ENCODE peak calls at places on chromosomes 7 and 10, in five cellular contexts. Z is naive thymus-derived CD4-positive, alpha-beta T cell; L is GM23248; U is hepatocyte; O is CD8-positive, alpha-beta memory T cell. Y is an unnamed sample.

GRCh38 chr10:129900825-129901224 is 63.2 kb downstream of the EBF3 start:
- DNase-seq in Z (no peak), L (no peak), U (no peak), O (no peak), Y (no peak)

GRCh38 chr7:22858640-22859561 is 36.3 kb upstream of the TOMM7 start:
- DNase-seq in Z (no peak), L (peak; percentile 98), U (no peak), O (no peak), Y (no peak)

GRCh38 chr10:79943871-79944270 is 5.0 kb downstream of the SFTPD start:
- DNase-seq in Z (no peak), L (no peak), U (no peak), O (no peak), Y (no peak)

GRCh38 chr10:108782411-108782810 is 1140.9 kb downstream of the XPNPEP1 start:
- DNase-seq in Z (no peak), L (peak; percentile 62), U (no peak), O (no peak), Y (no peak)

GRCh38 chr7:116170180-116170579 is 40.2 kb upstream of the TES start:
- DNase-seq in Z (no peak), L (no peak), U (no peak), O (no peak), Y (no peak)

GRCh38 chr10:110444009-110444347 is 53.7 kb upstream of the DUSP5 start:
- DNase-seq in Z (no peak), L (no peak), U (no peak), O (no peak), Y (no peak)

GRCh38 chr7:138151731-138152577 is 75.7 kb downstream of the AKR1D1 start:
- DNase-seq in Z (no peak), L (no peak), U (no peak), O (no peak), Y (no peak)

GRCh38 chr7:140899883-140900282 is 24.8 kb downstream of the BRAF start:
- DNase-seq in Z (no peak), L (no peak), U (no peak), O (no peak), Y (no peak)

GRCh38 chr7:25860882-25861228 is 291.1 kb upstream of the NFE2L3 start:
- DNase-seq in Z (no peak), L (no peak), U (no peak), O (no peak), Y (no peak)

GRCh38 chr10:93417264-93417663 is 64.9 kb downstream of the MYOF start:
- DNase-seq in Z (no peak), L (no peak), U (no peak), O (no peak), Y (no peak)

GRCh38 chr10:33116293-33116697 is 158.3 kb upstream of the ITGB1 start:
- DNase-seq in Z (no peak), L (peak; percentile 36), U (peak; percentile 58), O (peak; percentile 22), Y (no peak)

GRCh38 chr10:42984035-42984610 is 92.7 kb upstream of the RET start:
- DNase-seq in Z (no peak), L (no peak), U (no peak), O (no peak), Y (peak; percentile 2)

GRCh38 chr10:93379366-93380042 is 102.6 kb downstream of the MYOF start:
- DNase-seq in Z (no peak), L (peak; percentile 90), U (no peak), O (no peak), Y (no peak)

GRCh38 chr10:71128311-71129010 is 83.9 kb upstream of the UNC5B start:
- DNase-seq in Z (no peak), L (peak; percentile 41), U (no peak), O (no peak), Y (no peak)

GRCh38 chr10:110783509-110784103 is 88.1 kb upstream of the PDCD4 start:
- DNase-seq in Z (peak; percentile 89), L (peak; percentile 52), U (no peak), O (peak; percentile 43), Y (peak; percentile 77)

GRCh38 chr10:46223064-46223480 is 63.7 kb upstream of the ANTXRL start:
- DNase-seq in Z (no peak), L (no peak), U (no peak), O (no peak), Y (no peak)

DNA sequence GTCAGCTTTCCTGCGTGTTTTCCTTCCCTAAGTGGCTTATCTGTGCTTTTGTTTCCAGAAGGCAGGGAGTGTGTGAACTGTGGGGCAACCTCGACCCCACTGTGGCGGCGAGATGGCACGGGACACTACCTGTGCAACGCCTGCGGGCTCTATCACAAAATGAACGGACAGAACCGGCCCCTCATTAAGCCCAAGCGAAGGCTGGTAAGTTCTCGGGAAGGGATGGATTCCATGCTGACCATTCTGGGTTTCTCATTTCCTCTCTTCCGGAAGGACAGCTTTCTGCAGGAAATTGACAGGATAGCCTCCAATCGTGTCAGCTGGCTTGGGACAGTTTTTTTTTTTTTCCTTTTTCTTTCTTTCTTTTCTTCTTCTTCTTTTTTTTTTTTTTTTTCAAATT is 9.4 kb downstream of the GATA3 start:
- DNase-seq in Z (no peak), L (no peak), U (no peak), O (no peak), Y (no peak)
- H3K4me1 ChIP-seq in Z (peaks cover 89% of the 10 kb centered on the region), L (no peaks in the 10 kb centered on the region), U (peaks cover 11% of the 10 kb centered on the region), O (peaks cover 85% of the 10 kb centered on the region), Y (peaks cover 51% of the 10 kb centered on the region)

GRCh38 chr7:151742713-151743480 is 134.0 kb downstream of the PRKAG2 start:
- DNase-seq in Z (no peak), L (no peak), U (no peak), O (no peak), Y (no peak)
- H3K4me1 ChIP-seq in Z (no peaks in the 10 kb centered on the region), L (peaks cover 29% of the 10 kb centered on the region), U (peaks cover 22% of the 10 kb centered on the region), O (no peaks in the 10 kb centered on the region), Y (peaks cover 22% of the 10 kb centered on the region)

GRCh38 chr10:78009662-78010061 is 19.7 kb downstream of the POLR3A start:
- DNase-seq in Z (no peak), L (no peak), U (no peak), O (no peak), Y (no peak)
- H3K4me1 ChIP-seq in Z (no peaks in the 10 kb centered on the region), L (no peaks in the 10 kb centered on the region), U (no peaks in the 10 kb centered on the region), O (no peaks in the 10 kb centered on the region), Y (no peaks in the 10 kb centered on the region)

DNA sequence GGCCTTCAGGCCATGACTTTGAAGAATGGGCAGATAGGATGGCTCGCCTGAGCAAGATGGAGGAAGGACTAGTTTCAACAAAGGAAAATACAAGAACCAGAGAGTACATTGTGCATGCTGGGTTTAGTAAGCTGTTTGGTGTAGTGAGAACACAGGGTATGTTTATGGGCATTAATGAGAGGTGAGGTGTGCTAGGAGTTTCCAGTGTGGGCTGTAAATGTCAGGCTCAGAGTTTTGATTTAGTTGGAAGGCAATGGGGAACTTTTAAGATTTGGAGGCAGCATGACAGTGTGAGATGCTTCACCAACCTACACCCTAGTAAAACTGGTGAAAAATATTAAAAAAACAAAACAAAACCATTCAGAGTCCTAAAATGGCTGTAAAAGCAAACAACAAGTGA is 13.3 kb downstream of the IGFBP1 start:
- DNase-seq in Z (no peak), L (no peak), U (no peak), O (no peak), Y (no peak)
- H3K4me1 ChIP-seq in Z (no peaks in the 10 kb centered on the region), L (peaks cover 10% of the 10 kb centered on the region), U (no peaks in the 10 kb centered on the region), O (no peaks in the 10 kb centered on the region), Y (no peaks in the 10 kb centered on the region)

DNA sequence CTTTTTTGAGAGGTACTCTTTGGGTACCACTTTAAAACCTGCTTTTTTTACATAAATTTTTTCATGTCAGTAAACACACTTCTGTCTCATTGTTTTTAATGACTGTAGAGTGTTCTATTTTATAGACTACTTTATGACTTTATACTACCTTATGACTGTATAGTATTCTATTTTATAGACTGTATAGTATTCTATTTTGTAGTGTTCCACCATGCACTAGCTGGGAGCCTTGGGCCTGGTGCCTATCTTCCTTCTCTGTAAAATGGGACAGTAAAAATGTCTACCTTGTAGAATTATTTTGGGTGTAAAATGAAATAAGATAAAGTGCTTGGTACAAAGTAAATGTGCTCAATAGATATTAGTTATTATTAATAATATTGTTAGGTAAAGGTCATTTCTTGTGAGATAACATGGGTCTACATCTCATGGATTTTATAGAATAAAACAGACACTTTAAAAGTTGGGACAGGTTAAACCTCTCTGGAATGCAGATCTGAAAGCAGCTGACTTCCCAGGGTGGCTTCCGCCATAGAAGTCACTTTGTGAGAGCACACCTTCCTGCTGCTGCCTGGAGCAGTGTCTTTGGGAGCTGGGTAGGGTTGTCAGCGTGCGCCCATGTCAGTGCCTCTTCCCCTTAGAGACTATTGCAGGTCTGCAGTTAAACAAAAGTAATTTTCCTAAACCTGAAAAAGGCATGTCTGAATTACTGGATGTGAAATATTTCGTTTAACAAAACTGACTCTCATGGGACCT is 31.0 kb downstream of the CCNY start:
- DNase-seq in Z (no peak), L (no peak), U (no peak), O (no peak), Y (no peak)
- H3K4me1 ChIP-seq in Z (no peaks in the 10 kb centered on the region), L (peaks cover 16% of the 10 kb centered on the region), U (peaks cover 49% of the 10 kb centered on the region), O (peaks cover 36% of the 10 kb centered on the region), Y (peaks cover 35% of the 10 kb centered on the region)

DNA sequence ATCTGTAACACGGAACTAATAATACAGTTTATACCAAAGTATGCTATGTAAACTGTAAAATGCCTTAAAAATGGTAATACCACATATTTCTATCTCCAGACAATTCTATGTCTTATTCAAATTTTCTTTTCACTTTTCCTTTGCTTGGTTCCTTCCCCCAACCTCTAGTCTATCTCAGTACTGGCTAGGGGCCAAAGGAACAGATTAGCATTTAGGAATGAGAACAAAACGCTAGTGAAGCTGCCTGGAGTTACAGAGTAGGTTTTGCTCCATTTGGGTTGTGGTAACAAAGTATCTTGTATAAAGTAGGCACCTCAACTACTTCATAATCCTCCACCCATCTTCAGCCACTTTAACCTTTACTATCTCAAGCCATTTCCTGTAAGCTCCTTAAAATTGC is 94.1 kb downstream of the HBP1 start:
- DNase-seq in Z (no peak), L (no peak), U (no peak), O (no peak), Y (no peak)
- H3K4me1 ChIP-seq in Z (no peaks in the 10 kb centered on the region), L (no peaks in the 10 kb centered on the region), U (no peaks in the 10 kb centered on the region), O (no peaks in the 10 kb centered on the region), Y (no peaks in the 10 kb centered on the region)

DNA sequence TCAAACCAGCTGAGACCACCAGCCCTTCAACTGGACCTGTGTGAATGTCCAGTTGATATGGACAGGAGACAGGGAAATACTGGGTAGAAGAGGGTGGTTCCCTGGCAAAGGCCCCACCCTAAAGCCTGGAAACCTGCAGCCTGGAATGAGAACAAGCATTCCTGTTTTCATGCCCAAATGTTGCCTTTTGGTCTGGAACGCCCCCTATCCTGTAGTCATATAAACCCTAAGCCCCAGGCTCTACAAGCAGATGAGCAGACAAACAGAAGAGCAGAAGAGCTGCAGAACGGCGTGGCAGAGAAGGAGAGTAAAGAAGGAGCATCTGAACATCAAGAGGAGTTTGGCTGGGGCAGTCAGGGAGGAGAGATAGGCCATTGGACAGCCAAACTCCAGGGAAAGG is 38.4 kb downstream of the SYPL1 start:
- DNase-seq in Z (no peak), L (no peak), U (no peak), O (no peak), Y (no peak)
- H3K4me1 ChIP-seq in Z (peaks cover 31% of the 10 kb centered on the region), L (peaks cover 8% of the 10 kb centered on the region), U (peaks cover 21% of the 10 kb centered on the region), O (peaks cover 38% of the 10 kb centered on the region), Y (peaks cover 37% of the 10 kb centered on the region)

DNA sequence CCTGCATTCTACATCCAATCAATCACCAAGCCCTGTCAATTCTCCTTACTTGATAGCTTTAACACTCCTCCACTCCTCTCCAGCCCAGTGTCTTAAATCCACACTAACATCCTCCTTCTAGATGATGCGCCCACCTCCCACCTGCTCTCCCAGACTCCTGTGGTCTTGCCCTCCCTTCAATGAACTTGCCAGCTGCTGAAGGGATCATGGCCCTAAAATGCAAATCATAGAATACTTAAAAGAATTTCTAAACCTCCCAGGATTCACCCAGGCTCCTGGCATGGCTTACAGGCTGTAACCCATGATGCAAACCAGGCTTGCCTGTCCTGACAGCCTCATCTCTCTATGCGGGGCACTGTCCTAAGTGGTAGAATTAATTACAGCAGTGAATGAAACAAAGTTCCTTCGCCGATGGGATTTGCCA is 43.6 kb downstream of the SYPL1 start:
- DNase-seq in Z (no peak), L (peak; percentile 67), U (no peak), O (no peak), Y (no peak)
- H3K4me1 ChIP-seq in Z (peaks cover 26% of the 10 kb centered on the region), L (peaks cover 30% of the 10 kb centered on the region), U (peaks cover 37% of the 10 kb centered on the region), O (peaks cover 32% of the 10 kb centered on the region), Y (peaks cover 35% of the 10 kb centered on the region)